ENCODE peak calls at places on chromosome 13, in seven cellular contexts. C, M, V, F, S, I and O are unnamed samples.

GRCh38 chr13:39016789-39017188 is 21.1 kb downstream of the PROSER1 start:
- DNase-seq in C (peak), M (no peak), V (no peak), F (peak), S (no peak), I (no peak), O (no peak)

GRCh38 chr13:65336106-65336603 is 1894.0 kb downstream of the PCDH9 start:
- DNase-seq in C (no peak), M (no peak), V (no peak), F (no peak), S (no peak), I (no peak), O (no peak)

GRCh38 chr13:61414686-61415664 is 674 bp downstream of the PCDH20 start:
- DNase-seq in C (no peak), M (peak), V (no peak), F (peak), S (no peak), I (no peak), O (no peak)

GRCh38 chr13:103140001-103140671 is 73.9 kb upstream of the SLC10A2 start:
- DNase-seq in C (peak), M (no peak), V (no peak), F (no peak), S (no peak), I (no peak), O (no peak)

GRCh38 chr13:93577105-93577504 is 350.5 kb downstream of the GPC6 start:
- DNase-seq in C (no peak), M (no peak), V (no peak), F (no peak), S (no peak), I (no peak), O (no peak)

GRCh38 chr13:45417790-45418534 is at the start of gene SLC25A30:
- DNase-seq in C (peak), M (peak), V (peak), F (peak), S (peak), I (peak), O (peak)

GRCh38 chr13:79659161-79659560 is 178.2 kb downstream of the NDFIP2 start:
- DNase-seq in C (no peak), M (no peak), V (no peak), F (peak), S (peak), I (no peak), O (no peak)

GRCh38 chr13:51246005-51246404 is 23.8 kb downstream of the FAM124A start:
- DNase-seq in C (no peak), M (no peak), V (no peak), F (no peak), S (no peak), I (no peak), O (no peak)

GRCh38 chr13:106205871-106206270 is 329.6 kb downstream of the EFNB2 start:
- DNase-seq in C (no peak), M (no peak), V (no peak), F (no peak), S (no peak), I (no peak), O (no peak)

GRCh38 chr13:55439450-55439849 is 1701.3 kb upstream of the PRR20A start:
- DNase-seq in C (peak), M (no peak), V (no peak), F (no peak), S (no peak), I (no peak), O (no peak)

GRCh38 chr13:60001892-60002291 is 161.8 kb downstream of the DIAPH3 start:
- DNase-seq in C (no peak), M (no peak), V (no peak), F (no peak), S (no peak), I (no peak), O (no peak)

GRCh38 chr13:71242191-71242590 is 624.8 kb downstream of the DACH1 start:
- DNase-seq in C (no peak), M (no peak), V (no peak), F (no peak), S (no peak), I (no peak), O (no peak)

GRCh38 chr13:112733661-112734379 is 44.0 kb downstream of the ATP11A start:
- DNase-seq in C (no peak), M (no peak), V (no peak), F (no peak), S (no peak), I (no peak), O (no peak)

GRCh38 chr13:114115191-114115671 is 17.2 kb downstream of the RASA3 start:
- DNase-seq in C (peak), M (peak), V (no peak), F (peak), S (no peak), I (peak), O (peak)
- TF ChIP-seq CTCF in C (peak), M (no peak), V (no peak), F (no peak), S (no peak), I (no peak), O (peak)

GRCh38 chr13:87259479-87260083 is 411.6 kb upstream of the SLITRK5 start:
- DNase-seq in C (peak), M (no peak), V (no peak), F (no peak), S (no peak), I (no peak), O (no peak)
- TF ChIP-seq CTCF in C (peak), M (no peak), V (no peak), F (no peak), S (no peak), I (no peak), O (no peak)

DNA sequence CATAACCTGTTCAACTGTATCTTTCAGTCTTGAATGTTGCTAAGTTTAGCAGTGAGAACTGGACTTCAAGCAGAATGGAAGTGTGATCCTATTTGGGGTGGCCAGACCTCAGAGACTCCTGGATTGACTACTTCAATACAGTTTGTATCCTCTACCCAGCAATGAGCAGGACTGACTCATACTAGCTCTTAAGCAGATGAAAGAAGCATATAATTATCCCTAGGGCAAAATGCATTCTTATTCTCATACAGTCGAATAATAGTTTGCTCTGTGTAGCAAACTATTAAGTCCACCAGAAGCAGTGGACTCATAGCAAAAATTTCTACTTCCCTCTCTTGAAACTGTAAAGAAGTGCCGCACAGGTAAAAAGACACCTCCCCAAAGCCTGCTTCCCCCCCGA is 46.4 kb upstream of the FAM216B start:
- DNase-seq in C (no peak), M (no peak), V (no peak), F (no peak), S (no peak), I (no peak), O (no peak)
- TF ChIP-seq CTCF in C (no peak), M (no peak), V (no peak), F (no peak), S (no peak), I (no peak), O (no peak)

GRCh38 chr13:101942535-101943157 is 459.2 kb downstream of the FGF14 start:
- DNase-seq in C (peak), M (no peak), V (no peak), F (no peak), S (no peak), I (no peak), O (no peak)

GRCh38 chr13:101945435-101945834 is 456.4 kb downstream of the FGF14 start:
- DNase-seq in C (peak), M (no peak), V (no peak), F (no peak), S (no peak), I (no peak), O (no peak)

GRCh38 chr13:101939370-101939769 is 462.5 kb downstream of the FGF14 start:
- DNase-seq in C (no peak), M (no peak), V (no peak), F (no peak), S (no peak), I (no peak), O (no peak)

GRCh38 chr13:101942038-101942437 is 459.8 kb downstream of the FGF14 start:
- DNase-seq in C (peak), M (no peak), V (no peak), F (peak), S (peak), I (no peak), O (no peak)

GRCh38 chr13:101941095-101941777 is 460.6 kb downstream of the FGF14 start:
- DNase-seq in C (peak), M (no peak), V (no peak), F (no peak), S (no peak), I (no peak), O (no peak)
- TF ChIP-seq CTCF in C (peak), M (no peak), V (no peak), F (no peak), S (no peak), I (no peak), O (no peak)

DNA sequence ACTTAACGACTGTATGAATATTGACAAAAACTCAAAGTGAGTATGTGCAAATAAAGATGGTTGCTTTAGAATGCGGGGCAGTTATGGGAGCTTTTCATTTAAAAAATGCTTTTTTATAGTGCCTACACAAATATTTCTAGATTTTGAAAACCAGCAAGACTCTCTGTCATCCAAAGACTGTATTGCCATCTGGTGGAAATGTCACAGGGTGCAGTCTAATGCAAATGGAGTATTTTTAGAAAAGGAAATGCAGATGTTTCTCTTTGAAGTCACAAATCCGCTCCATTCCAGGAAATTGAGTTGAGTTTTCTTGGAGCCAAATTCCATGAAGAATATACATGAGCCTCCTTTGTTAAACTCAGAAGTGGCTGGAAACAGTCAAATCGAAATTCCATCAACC is 2.3 kb upstream of the C1QTNF9B start:
- DNase-seq in C (no peak), M (no peak), V (no peak), F (no peak), S (no peak), I (no peak), O (no peak)
- TF ChIP-seq CTCF in C (peak), M (peak), V (no peak), F (peak), S (no peak), I (peak), O (peak)

DNA sequence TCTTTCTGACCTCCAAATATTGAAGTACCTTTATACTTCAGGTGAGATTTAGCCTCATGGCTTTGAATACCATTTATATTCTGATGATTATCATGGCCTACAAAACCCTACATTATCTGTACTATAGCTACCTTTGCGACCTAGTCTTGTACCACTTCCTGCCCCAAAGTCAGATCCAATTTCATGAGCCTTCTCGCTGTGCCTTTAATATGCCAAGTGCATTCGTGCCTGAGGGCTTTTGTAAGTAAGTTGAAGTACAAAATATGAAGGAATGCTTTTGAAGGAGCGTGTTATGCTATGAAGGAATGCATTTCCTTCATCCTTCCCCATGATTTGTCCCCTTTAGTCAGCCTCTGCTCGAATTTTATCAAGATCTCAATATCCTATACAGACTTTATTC is 9.3 kb upstream of the RASL11A start:
- DNase-seq in C (no peak), M (no peak), V (no peak), F (no peak), S (no peak), I (no peak), O (no peak)
- TF ChIP-seq CTCF in C (no peak), M (no peak), V (no peak), F (no peak), S (no peak), I (no peak), O (no peak)

GRCh38 chr13:26053418-26053980 is 1.7 kb upstream of the SHISA2 start:
- DNase-seq in C (no peak), M (no peak), V (no peak), F (no peak), S (no peak), I (no peak), O (no peak)

GRCh38 chr13:26051231-26052135 is at the start of gene SHISA2:
- DNase-seq in C (peak), M (peak), V (no peak), F (peak), S (no peak), I (no peak), O (no peak)

GRCh38 chr13:26052136-26052736 is 420 bp upstream of the SHISA2 start:
- DNase-seq in C (peak), M (no peak), V (no peak), F (no peak), S (no peak), I (no peak), O (no peak)

GRCh38 chr13:26048745-26049144 is 3.1 kb downstream of the SHISA2 start:
- DNase-seq in C (no peak), M (no peak), V (no peak), F (no peak), S (no peak), I (no peak), O (no peak)

GRCh38 chr13:26050568-26051230 is 1.1 kb downstream of the SHISA2 start:
- DNase-seq in C (peak), M (peak), V (no peak), F (peak), S (no peak), I (no peak), O (no peak)
- TF ChIP-seq CTCF in C (peak), M (no peak), V (no peak), F (no peak), S (no peak), I (no peak), O (no peak)

DNA sequence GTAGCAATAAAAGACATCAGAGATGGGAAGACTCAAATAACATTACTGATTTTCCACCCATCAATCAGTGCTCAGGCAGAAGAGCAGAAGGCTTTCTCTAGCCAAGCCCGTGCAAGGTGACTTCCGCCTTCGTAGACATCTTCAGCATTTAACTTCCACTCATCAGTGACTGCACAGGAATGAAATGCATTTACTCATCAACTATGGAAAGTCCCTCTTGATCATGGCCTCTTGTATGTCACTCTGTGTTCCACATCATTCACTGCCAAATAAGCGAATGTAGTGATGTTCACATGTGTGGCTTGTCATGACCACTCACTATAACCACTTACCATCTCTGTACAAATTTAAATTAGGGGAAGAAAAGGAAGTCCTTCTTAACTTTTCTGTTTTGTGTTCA is 49.4 kb downstream of the SACS start:
- DNase-seq in C (no peak), M (no peak), V (no peak), F (no peak), S (no peak), I (no peak), O (no peak)
- TF ChIP-seq CTCF in C (no peak), M (no peak), V (no peak), F (no peak), S (no peak), I (no peak), O (no peak)

GRCh38 chr13:75365724-75366173 is 116.2 kb downstream of the TBC1D4 start:
- DNase-seq in C (no peak), M (no peak), V (no peak), F (no peak), S (no peak), I (no peak), O (no peak)
- TF ChIP-seq CTCF in C (no peak), M (no peak), V (no peak), F (no peak), S (no peak), I (no peak), O (no peak)

GRCh38 chr13:34942732-34943674 is 933 bp downstream of the NBEA start:
- DNase-seq in C (peak), M (peak), V (no peak), F (peak), S (no peak), I (no peak), O (no peak)

GRCh38 chr13:34941436-34941834 is 635 bp upstream of the NBEA start:
- DNase-seq in C (no peak), M (no peak), V (no peak), F (no peak), S (no peak), I (no peak), O (no peak)

GRCh38 chr13:34939771-34940170 is 2.3 kb upstream of the NBEA start:
- DNase-seq in C (no peak), M (no peak), V (no peak), F (no peak), S (no peak), I (no peak), O (no peak)

GRCh38 chr13:34943675-34944634 is 1.9 kb downstream of the NBEA start:
- DNase-seq in C (no peak), M (no peak), V (no peak), F (no peak), S (no peak), I (no peak), O (no peak)

GRCh38 chr13:34941835-34942731 is at the start of gene NBEA:
- DNase-seq in C (peak), M (peak), V (peak), F (peak), S (peak), I (peak), O (peak)
- TF ChIP-seq CTCF in C (peak), M (peak), V (peak), F (peak), S (no peak), I (peak), O (peak)